ENCODE peak calls at places on chromosomes 2 and 18, in five cellular contexts. C, R, I, Z and D are unnamed samples.
A peak's percentile ranks its signal among the peaks of the same experiment; 100 is the strongest.

GRCh38 chr2:45166229-45166890 is 157.1 kb upstream of the SIX2 start:
- DNase-seq in C (no peak), R (no peak), I (no peak), Z (no peak), D (no peak)

GRCh38 chr2:118056165-118056534 is 32.1 kb upstream of the INSIG2 start:
- DNase-seq in C (no peak), R (no peak), I (no peak), Z (no peak), D (no peak)

GRCh38 chr2:146874260-146874658 is 970.6 kb upstream of the ACVR2A start:
- DNase-seq in C (peak; percentile 42), R (no peak), I (no peak), Z (no peak), D (no peak)

GRCh38 chr2:173307287-173307686 is 47.4 kb upstream of the CDCA7 start:
- DNase-seq in C (no peak), R (no peak), I (no peak), Z (no peak), D (no peak)

GRCh38 chr2:156797832-156798231 is 361.7 kb downstream of the GPD2 start:
- DNase-seq in C (no peak), R (no peak), I (no peak), Z (no peak), D (no peak)

GRCh38 chr2:168530980-168531379 is 74.9 kb downstream of the CERS6 start:
- DNase-seq in C (no peak), R (no peak), I (no peak), Z (peak; percentile 50), D (no peak)

GRCh38 chr2:23065936-23066335 is 319.0 kb upstream of the KLHL29 start:
- DNase-seq in C (no peak), R (no peak), I (no peak), Z (no peak), D (no peak)

GRCh38 chr2:191296083-191297006 is 51.1 kb downstream of the MYO1B start:
- DNase-seq in C (no peak), R (no peak), I (no peak), Z (no peak), D (no peak)

GRCh38 chr2:126912201-126912600 is 13.5 kb downstream of the TEX51 start:
- DNase-seq in C (no peak), R (no peak), I (no peak), Z (no peak), D (peak; percentile 28)

GRCh38 chr18:63881851-63882250 is 5.7 kb upstream of the SERPINB2 start:
- DNase-seq in C (no peak), R (no peak), I (no peak), Z (peak; percentile 65), D (no peak)

GRCh38 chr2:224302952-224303351 is 99.0 kb downstream of the FAM124B start:
- DNase-seq in C (no peak), R (no peak), I (no peak), Z (no peak), D (no peak)

GRCh38 chr2:25323042-25323514 is 18.6 kb downstream of the DNMT3A start:
- DNase-seq in C (no peak), R (peak; percentile 84), I (no peak), Z (peak; percentile 45), D (peak; percentile 39)
- TF ChIP-seq MAFK in C (no peak), R (no peak), I (no peak), Z (no peak), D (no peak)

DNA sequence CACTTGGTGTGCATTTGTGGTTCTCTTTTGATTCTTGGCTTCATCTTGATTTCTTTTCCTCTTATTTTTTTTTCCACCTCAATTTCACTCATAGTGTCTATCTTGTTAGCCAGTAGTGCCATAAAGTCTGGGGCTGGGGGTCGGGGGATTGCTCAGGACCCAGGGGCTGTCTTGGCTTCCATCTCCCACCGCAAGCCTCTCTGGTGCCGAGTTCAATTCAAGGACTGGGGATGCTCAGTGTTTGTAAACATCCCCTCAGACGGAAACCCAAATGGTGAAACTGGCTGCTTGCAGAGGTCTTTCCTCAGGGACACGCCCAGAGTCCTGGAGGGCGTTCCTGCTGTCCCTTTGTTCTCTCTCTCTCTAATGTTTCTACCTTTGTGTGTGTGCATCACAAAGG is 173.3 kb downstream of the TWIST2 start:
- DNase-seq in C (no peak), R (no peak), I (no peak), Z (no peak), D (no peak)
- TF ChIP-seq MAFK in C (no peak), R (no peak), I (no peak), Z (no peak), D (no peak)

DNA sequence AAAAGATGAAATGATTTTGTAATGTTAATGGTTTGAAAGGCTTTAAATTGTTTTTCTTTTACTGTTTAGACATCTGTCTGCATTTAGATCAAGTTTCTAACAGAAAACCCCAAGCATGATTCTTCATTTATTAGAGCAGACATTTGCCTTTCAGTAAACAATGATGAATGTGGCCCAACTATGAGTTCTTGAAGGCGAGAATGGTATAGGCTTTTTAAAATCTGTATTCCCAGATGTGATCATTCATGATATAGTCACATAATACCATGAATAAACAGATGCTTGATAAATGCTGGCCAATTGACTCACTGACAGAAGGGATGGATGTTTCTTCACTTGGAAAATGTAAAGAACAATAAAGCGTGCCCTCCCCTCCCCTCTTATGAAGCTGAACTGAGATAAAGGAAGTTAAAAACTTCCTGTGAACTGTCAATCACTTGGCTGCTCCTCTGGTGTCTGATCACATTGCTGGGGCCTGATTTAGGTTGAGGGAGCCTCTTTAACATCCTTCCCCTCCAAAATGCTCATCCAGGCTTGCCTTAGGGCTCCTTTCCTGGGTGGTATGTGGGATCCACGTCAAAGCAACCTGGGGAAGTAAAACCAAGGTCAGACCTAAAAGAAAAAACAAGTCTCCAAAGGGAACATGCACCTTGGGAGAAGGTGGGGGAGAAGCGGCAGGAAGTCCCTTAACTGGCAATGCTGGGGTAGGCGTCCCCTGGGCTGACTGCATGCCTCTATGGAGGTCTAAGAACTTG is 3.3 kb downstream of the CAPN14 start:
- DNase-seq in C (no peak), R (no peak), I (no peak), Z (no peak), D (no peak)
- TF ChIP-seq MAFK in C (no peak), R (no peak), I (no peak), Z (no peak), D (no peak)

DNA sequence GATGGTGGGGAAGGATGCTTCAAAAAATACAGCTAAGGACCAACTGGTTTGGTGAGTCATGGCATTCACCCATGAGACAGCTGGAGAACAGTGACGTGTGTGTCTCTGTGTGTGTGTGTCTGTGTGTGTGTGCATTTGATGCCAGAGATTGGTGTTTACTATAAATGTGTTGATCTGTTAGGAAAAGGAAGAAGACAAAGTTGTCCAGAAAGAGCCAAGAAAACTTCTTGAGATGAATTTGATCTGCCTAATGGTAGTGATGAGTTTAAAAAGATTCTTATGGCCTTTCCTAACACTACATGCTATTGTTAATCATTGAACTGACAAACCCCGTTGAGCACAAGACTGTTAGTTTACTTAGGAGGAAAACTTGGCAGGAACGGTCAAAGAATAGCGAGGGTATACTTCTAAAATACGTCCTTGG is 36.4 kb upstream of the IL1R1 start:
- DNase-seq in C (peak; percentile 87), R (no peak), I (peak; percentile 75), Z (peak; percentile 93), D (no peak)
- TF ChIP-seq MAFK in C (peak; percentile 16), R (no peak), I (no peak), Z (no peak), D (no peak)